ENCODE peak calls at places on chromosomes 5 and 9, in four cellular contexts. K, I, F and C are unnamed samples.

GRCh38 chr5:53262348-53262970 is 152.9 kb upstream of the MOCS2 start:
- DNase-seq in K (peak; percentile 29), I (peak; percentile 17), F (peak; percentile 2), C (peak; percentile 18)

GRCh38 chr5:119426059-119426458 is 26.2 kb upstream of the HSD17B4 start:
- DNase-seq in K (no peak), I (no peak), F (no peak), C (no peak)

GRCh38 chr9:84789463-84789830 is 119.9 kb downstream of the NTRK2 start:
- DNase-seq in K (no peak), I (no peak), F (no peak), C (no peak)

GRCh38 chr5:78552729-78553341 is 95.7 kb downstream of the LHFPL2 start:
- DNase-seq in K (no peak), I (no peak), F (no peak), C (no peak)

GRCh38 chr5:31626156-31626555 is 12.8 kb upstream of the PDZD2 start:
- DNase-seq in K (no peak), I (no peak), F (no peak), C (no peak)

GRCh38 chr5:120405291-120405864 is 58.7 kb upstream of the PRR16 start:
- DNase-seq in K (no peak), I (no peak), F (no peak), C (no peak)

GRCh38 chr9:127742435-127743088 is 7.5 kb upstream of the TOR2A start:
- DNase-seq in K (peak; percentile 94), I (peak; percentile 90), F (no peak), C (peak; percentile 67)

GRCh38 chr5:32512916-32513315 is 68.4 kb upstream of the ZFR start:
- DNase-seq in K (no peak), I (no peak), F (no peak), C (no peak)

GRCh38 chr9:89410709-89411111 is 87.2 kb downstream of the SEMA4D start:
- DNase-seq in K (no peak), I (no peak), F (no peak), C (no peak)

GRCh38 chr9:134488901-134489280 is 152.7 kb upstream of the COL5A1 start:
- DNase-seq in K (no peak), I (no peak), F (no peak), C (no peak)

GRCh38 chr5:6674421-6674820 is 38.8 kb upstream of the TENT4A start:
- DNase-seq in K (no peak), I (no peak), F (no peak), C (no peak)

GRCh38 chr5:80958611-80959010 is 1.6 kb upstream of the RASGRF2 start:
- DNase-seq in K (no peak), I (no peak), F (no peak), C (no peak)

GRCh38 chr5:171629221-171630005 is 156.2 kb upstream of the SMIM23 start:
- DNase-seq in K (no peak), I (no peak), F (no peak), C (no peak)

GRCh38 chr9:86410281-86410680 is 56.1 kb upstream of the TUT7 start:
- DNase-seq in K (peak; percentile 53), I (no peak), F (no peak), C (no peak)

GRCh38 chr9:136552117-136552685 is 6.4 kb upstream of the NOTCH1 start:
- DNase-seq in K (no peak), I (peak; percentile 27), F (no peak), C (no peak)

GRCh38 chr5:124980174-124980941 is 233.9 kb upstream of the ZNF608 start:
- DNase-seq in K (peak; percentile 53), I (no peak), F (no peak), C (no peak)

GRCh38 chr9:90727498-90727897 is 74.1 kb upstream of the SYK start:
- DNase-seq in K (no peak), I (no peak), F (no peak), C (no peak)

GRCh38 chr5:1103093-1103492 is 8.8 kb downstream of the SLC12A7 start:
- DNase-seq in K (no peak), I (no peak), F (no peak), C (no peak)

GRCh38 chr9:6827370-6827949 is 69.7 kb downstream of the KDM4C start:
- DNase-seq in K (peak; percentile 32), I (peak; percentile 60), F (peak; percentile 71), C (peak; percentile 34)

GRCh38 chr5:135569755-135570452 is 8.9 kb downstream of the CXCL14 start:
- DNase-seq in K (peak; percentile 75), I (peak; percentile 59), F (peak; percentile 27), C (peak; percentile 72)

GRCh38 chr5:13188393-13188792 is 756.1 kb downstream of the DNAH5 start:
- DNase-seq in K (no peak), I (no peak), F (no peak), C (no peak)

GRCh38 chr5:124648902-124649467 is 97.5 kb downstream of the ZNF608 start:
- DNase-seq in K (no peak), I (no peak), F (peak; percentile 62), C (no peak)

GRCh38 chr9:87799503-87799902 is 73.6 kb downstream of the CTSL start:
- DNase-seq in K (no peak), I (no peak), F (no peak), C (no peak)

DNA sequence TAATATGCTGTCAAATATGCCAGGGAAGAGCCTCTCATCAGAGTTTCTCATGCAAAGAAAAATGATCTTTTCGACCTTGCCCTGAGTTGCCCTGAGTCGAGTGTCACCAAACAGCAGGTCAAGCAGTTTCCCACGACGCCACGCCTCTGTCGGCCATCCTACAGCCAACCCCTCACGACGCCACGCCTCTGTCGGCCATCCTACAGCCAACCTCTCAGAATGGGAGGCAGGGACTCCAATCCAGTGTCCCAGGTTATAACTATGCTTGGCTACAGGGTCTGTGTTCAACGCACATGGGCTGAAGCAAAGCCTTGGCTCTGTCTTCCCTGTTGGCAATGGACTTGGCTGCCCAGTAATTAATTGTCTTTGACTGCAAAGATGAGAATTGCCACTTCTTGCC is 353.0 kb downstream of the GLIS3 start:
- DNase-seq in K (no peak), I (peak; percentile 0), F (no peak), C (no peak)
- TF ChIP-seq ELF4 in K (no peak), I (no peak), F (no peak), C (no peak)

GRCh38 chr5:180204420-180204819 is 4.6 kb downstream of the RASGEF1C start:
- DNase-seq in K (no peak), I (no peak), F (no peak), C (no peak)

GRCh38 chr5:180202939-180203573 is 6.0 kb downstream of the RASGEF1C start:
- DNase-seq in K (no peak), I (no peak), F (no peak), C (no peak)

GRCh38 chr5:180199390-180199789 is 9.6 kb downstream of the RASGEF1C start:
- DNase-seq in K (no peak), I (no peak), F (no peak), C (no peak)

GRCh38 chr5:180198208-180198607 is 10.8 kb downstream of the RASGEF1C start:
- DNase-seq in K (no peak), I (no peak), F (no peak), C (no peak)

DNA sequence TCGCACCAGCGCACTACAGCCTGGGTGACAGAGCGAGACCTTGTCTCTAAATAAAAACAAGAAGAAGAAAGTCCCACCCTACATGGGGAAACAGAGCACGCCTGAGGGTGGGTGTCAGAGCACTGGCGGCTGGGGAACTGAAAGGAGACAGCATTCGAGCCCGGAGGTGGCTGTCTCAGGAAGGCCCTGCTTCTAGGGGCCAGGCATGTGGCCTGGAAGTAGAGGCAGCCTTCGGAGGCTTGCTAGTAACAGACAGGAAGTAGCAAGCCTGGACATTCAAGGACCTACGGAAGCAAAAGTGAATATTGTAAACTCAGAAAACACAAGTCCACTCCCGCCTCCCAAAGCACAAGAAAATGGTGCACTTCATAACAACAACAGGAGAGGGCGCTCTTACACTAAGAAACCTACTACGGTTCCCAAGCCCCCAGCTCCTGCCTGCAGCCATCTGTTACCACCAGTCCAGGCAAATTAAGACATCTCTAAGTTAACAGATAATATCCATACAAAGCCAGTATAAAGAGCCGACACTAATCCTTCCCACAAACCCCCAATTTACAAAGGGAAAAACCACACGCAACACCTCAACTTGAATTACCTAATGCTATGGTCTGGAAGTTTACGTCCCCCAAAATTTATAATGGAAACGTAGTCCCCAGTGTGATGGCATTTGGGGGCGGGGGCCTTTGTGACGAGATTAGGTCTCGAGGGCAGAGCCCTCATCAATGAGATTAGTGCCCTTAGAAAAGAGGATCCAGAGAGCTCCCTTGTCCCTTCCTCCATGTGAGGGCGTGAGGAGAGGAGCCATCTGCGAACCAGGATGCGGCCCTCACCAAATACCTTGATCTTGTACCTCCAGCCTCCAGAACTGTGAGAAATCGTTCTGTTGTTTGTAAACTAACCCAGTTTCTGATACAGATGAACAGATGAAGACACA is 7.7 kb downstream of the RASGEF1C start:
- DNase-seq in K (peak; percentile 83), I (peak; percentile 65), F (peak; percentile 15), C (peak; percentile 73)
- TF ChIP-seq ELF4 in K (no peak), I (no peak), F (no peak), C (no peak)

GRCh38 chr5:174503086-174503460 is 221.3 kb upstream of the MSX2 start:
- DNase-seq in K (no peak), I (no peak), F (no peak), C (no peak)

GRCh38 chr5:174504266-174504726 is 220.1 kb upstream of the MSX2 start:
- DNase-seq in K (no peak), I (no peak), F (no peak), C (no peak)

GRCh38 chr5:174503461-174504265 is 220.7 kb upstream of the MSX2 start:
- DNase-seq in K (no peak), I (no peak), F (no peak), C (peak; percentile 66)

GRCh38 chr5:174501461-174502069 is 222.8 kb upstream of the MSX2 start:
- DNase-seq in K (no peak), I (no peak), F (no peak), C (no peak)

DNA sequence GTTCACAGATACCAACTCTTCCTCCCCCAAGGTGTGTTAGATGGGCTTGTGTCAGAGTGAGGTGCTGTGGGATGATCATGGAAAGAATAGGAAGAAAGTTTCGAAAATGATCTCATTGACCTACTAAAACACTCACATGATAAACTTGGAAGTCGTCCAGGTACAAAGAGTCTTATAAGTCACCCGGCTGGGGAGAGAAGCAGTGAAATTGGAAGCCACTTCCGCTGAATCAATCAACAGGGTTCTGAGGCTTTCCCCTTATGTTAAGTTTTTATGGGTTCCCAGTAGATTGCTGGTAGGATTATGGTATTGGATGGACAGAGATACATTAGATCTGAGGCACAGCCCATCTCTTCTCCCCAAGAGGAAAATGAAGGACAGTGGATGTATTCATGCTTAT is 218.8 kb upstream of the MSX2 start:
- DNase-seq in K (no peak), I (no peak), F (no peak), C (peak; percentile 64)
- TF ChIP-seq ELF4 in K (no peak), I (no peak), F (no peak), C (no peak)

DNA sequence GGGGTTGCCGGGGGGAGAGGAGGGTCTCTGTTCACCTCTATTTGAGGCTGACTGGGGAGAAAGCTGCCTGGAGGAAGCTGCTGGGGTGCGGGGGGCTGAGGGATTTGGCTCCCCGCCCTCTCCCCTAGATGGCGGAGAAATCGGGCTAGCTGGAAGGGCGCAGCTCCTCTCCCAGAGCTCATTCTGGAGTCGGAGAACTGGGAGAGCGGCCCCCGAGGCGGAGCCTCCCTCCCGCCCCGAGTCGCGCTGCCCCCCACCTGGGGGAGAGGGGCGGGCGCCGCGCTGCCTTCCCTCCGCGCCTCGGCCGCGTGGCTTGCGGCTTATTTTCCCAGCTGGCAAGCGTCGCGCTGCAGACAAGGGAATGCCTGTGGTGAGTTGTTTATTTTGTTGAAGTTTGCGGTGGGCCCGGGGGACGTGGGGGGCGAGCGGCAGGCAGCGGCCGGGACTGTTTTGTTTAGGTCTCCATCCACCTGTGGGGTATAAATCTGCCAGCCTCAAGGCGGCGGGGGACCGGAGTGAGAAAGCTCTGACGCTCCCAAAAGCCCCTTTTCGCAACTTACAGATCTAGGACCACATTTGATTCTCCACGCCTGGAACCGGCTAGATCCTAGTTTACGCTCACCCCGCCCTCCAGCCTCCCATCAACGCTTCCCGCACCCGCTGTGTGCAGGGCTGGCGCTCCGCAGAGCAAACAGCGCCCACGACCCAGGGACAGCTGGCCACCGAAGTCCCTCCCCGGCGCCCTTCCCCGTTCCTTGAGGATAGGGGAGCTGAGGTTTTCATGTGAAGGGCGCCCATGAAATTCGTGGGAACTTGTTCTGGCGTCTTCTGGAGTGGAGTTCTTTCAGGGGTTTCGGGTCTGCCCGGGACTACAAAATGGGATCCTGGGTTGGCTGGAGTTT is 4.0 kb upstream of the RGMB start:
- DNase-seq in K (peak; percentile 59), I (no peak), F (no peak), C (peak; percentile 31)
- TF ChIP-seq ELF4 in K (no peak), I (no peak), F (no peak), C (no peak)